ENCODE peak calls at places on chromosomes 7 and 10, in four cellular contexts. One of them, this sample, is unnamed.
A peak's percentile ranks its signal among the peaks of the same experiment; 100 is the strongest.

GRCh38 chr7:81285142-81285871 is 366.5 kb upstream of the SEMA3C start:
- DNase-seq in ascending aorta: no peak
- DNase-seq in H9: no peak
- DNase-seq in GM23338: no peak
- DNase-seq in this sample: no peak

GRCh38 chr7:88835147-88835728 is 39.7 kb upstream of the TEX47 start:
- DNase-seq in H9: no peak
- DNase-seq in ascending aorta: no peak
- DNase-seq in GM23338: peak; percentile 74
- DNase-seq in this sample: peak; percentile 21

GRCh38 chr10:22501863-22502262 is 156.6 kb downstream of the SPAG6 start:
- DNase-seq in H9: no peak
- DNase-seq in GM23338: no peak
- DNase-seq in ascending aorta: no peak
- DNase-seq in this sample: no peak

GRCh38 chr7:85573849-85574248 is 387.0 kb upstream of the SEMA3D start:
- DNase-seq in GM23338: no peak
- DNase-seq in ascending aorta: no peak
- DNase-seq in H9: no peak
- DNase-seq in this sample: no peak

GRCh38 chr7:157893535-157894044 is 556.8 kb downstream of the DNAJB6 start:
- DNase-seq in GM23338: no peak
- DNase-seq in H9: no peak
- DNase-seq in ascending aorta: no peak
- DNase-seq in this sample: no peak

GRCh38 chr7:93196331-93196730 is 29.9 kb downstream of the HEPACAM2 start:
- DNase-seq in ascending aorta: no peak
- DNase-seq in GM23338: no peak
- DNase-seq in H9: no peak
- DNase-seq in this sample: no peak

GRCh38 chr10:27564381-27564780 is 60.3 kb downstream of the RAB18 start:
- DNase-seq in GM23338: no peak
- DNase-seq in ascending aorta: no peak
- DNase-seq in H9: no peak
- DNase-seq in this sample: no peak

GRCh38 chr10:126839094-126839761 is 66.0 kb upstream of the DOCK1 start:
- DNase-seq in ascending aorta: no peak
- DNase-seq in GM23338: peak; percentile 30
- DNase-seq in H9: no peak
- DNase-seq in this sample: no peak

GRCh38 chr7:98352621-98353020 is 48.3 kb downstream of the BAIAP2L1 start:
- DNase-seq in H9: no peak
- DNase-seq in GM23338: no peak
- DNase-seq in ascending aorta: no peak
- DNase-seq in this sample: no peak

GRCh38 chr7:70678621-70679251 is 453.2 kb upstream of the GALNT17 start:
- DNase-seq in GM23338: no peak
- DNase-seq in ascending aorta: no peak
- DNase-seq in H9: no peak
- DNase-seq in this sample: no peak

GRCh38 chr10:78013564-78013963 is 15.8 kb downstream of the POLR3A start:
- DNase-seq in GM23338: no peak
- DNase-seq in ascending aorta: no peak
- DNase-seq in H9: no peak
- DNase-seq in this sample: no peak

GRCh38 chr10:13784067-13784466 is 197.3 kb downstream of the PRPF18 start:
- DNase-seq in H9: peak; percentile 41
- DNase-seq in GM23338: peak; percentile 52
- DNase-seq in ascending aorta: no peak
- DNase-seq in this sample: no peak

GRCh38 chr7:144854839-144855424 is 19.1 kb upstream of the TPK1 start:
- DNase-seq in GM23338: peak; percentile 78
- DNase-seq in H9: no peak
- DNase-seq in ascending aorta: no peak
- DNase-seq in this sample: peak; percentile 51

GRCh38 chr10:3786295-3786981 is 1.4 kb upstream of the KLF6 start:
- DNase-seq in GM23338: peak; percentile 84
- DNase-seq in ascending aorta: no peak
- DNase-seq in H9: peak; percentile 84
- DNase-seq in this sample: peak; percentile 79

GRCh38 chr10:102396251-102396650 is 746 bp downstream of the NFKB2 start:
- DNase-seq in GM23338: no peak
- DNase-seq in H9: no peak
- DNase-seq in ascending aorta: no peak
- DNase-seq in this sample: peak; percentile 66

GRCh38 chr10:26389533-26389932 is 48.6 kb upstream of the APBB1IP start:
- DNase-seq in ascending aorta: no peak
- DNase-seq in H9: no peak
- DNase-seq in GM23338: no peak
- DNase-seq in this sample: no peak

GRCh38 chr10:125161570-125162139 is 1.3 kb upstream of the CTBP2 start:
- DNase-seq in ascending aorta: no peak
- DNase-seq in GM23338: no peak
- DNase-seq in H9: no peak
- DNase-seq in this sample: no peak

GRCh38 chr7:1645071-1646015 is 24.7 kb upstream of the ELFN1 start:
- DNase-seq in GM23338: no peak
- DNase-seq in ascending aorta: no peak
- DNase-seq in H9: no peak
- DNase-seq in this sample: peak; percentile 45
- H3K27me3 ChIP-seq in GM23338: no peaks in the 10 kb centered on the region
- H3K27me3 ChIP-seq in ascending aorta: no peaks in the 10 kb centered on the region
- H3K27me3 ChIP-seq in H9: no peaks in the 10 kb centered on the region
- H3K27me3 ChIP-seq in this sample: no peaks in the 10 kb centered on the region

DNA sequence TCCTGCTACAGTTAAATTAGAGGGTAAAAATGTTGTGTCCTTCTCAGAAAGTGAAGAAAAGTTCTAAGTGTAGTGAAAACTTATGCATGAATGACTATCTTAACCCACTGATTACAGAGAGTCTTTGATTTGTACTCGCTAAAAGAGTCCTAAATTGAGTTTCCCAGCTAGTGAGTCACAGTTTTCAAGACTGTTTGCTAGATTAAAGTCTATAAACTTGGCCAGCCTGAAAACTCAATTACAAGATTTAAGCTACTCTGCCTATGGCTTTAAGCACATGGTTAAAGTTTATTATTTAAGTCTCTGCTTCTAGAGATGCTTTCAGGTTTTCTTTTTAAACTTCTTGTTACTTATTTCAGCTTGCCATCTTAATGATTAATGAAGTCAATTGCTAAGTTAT is 44.4 kb downstream of the MRPS24 start:
- DNase-seq in ascending aorta: no peak
- DNase-seq in GM23338: no peak
- DNase-seq in H9: no peak
- DNase-seq in this sample: no peak
- H3K27me3 ChIP-seq in ascending aorta: no peaks in the 10 kb centered on the region
- H3K27me3 ChIP-seq in GM23338: no peaks in the 10 kb centered on the region
- H3K27me3 ChIP-seq in H9: no peaks in the 10 kb centered on the region
- H3K27me3 ChIP-seq in this sample: no peaks in the 10 kb centered on the region

GRCh38 chr7:41921453-41921912 is 218.6 kb upstream of the INHBA start:
- DNase-seq in GM23338: no peak
- DNase-seq in H9: no peak
- DNase-seq in ascending aorta: no peak
- DNase-seq in this sample: no peak

GRCh38 chr7:41928781-41929180 is 225.9 kb upstream of the INHBA start:
- DNase-seq in H9: no peak
- DNase-seq in GM23338: no peak
- DNase-seq in ascending aorta: no peak
- DNase-seq in this sample: no peak

GRCh38 chr7:41925946-41926345 is 223.1 kb upstream of the INHBA start:
- DNase-seq in GM23338: no peak
- DNase-seq in H9: no peak
- DNase-seq in ascending aorta: no peak
- DNase-seq in this sample: no peak

GRCh38 chr7:41930538-41931262 is 227.8 kb upstream of the INHBA start:
- DNase-seq in H9: no peak
- DNase-seq in GM23338: no peak
- DNase-seq in ascending aorta: no peak
- DNase-seq in this sample: no peak

GRCh38 chr7:41924798-41925197 is 221.9 kb upstream of the INHBA start:
- DNase-seq in H9: no peak
- DNase-seq in GM23338: no peak
- DNase-seq in ascending aorta: no peak
- DNase-seq in this sample: no peak
- H3K27me3 ChIP-seq in H9: no peaks in the 10 kb centered on the region
- H3K27me3 ChIP-seq in GM23338: no peaks in the 10 kb centered on the region
- H3K27me3 ChIP-seq in ascending aorta: no peaks in the 10 kb centered on the region
- H3K27me3 ChIP-seq in this sample: no peaks in the 10 kb centered on the region

DNA sequence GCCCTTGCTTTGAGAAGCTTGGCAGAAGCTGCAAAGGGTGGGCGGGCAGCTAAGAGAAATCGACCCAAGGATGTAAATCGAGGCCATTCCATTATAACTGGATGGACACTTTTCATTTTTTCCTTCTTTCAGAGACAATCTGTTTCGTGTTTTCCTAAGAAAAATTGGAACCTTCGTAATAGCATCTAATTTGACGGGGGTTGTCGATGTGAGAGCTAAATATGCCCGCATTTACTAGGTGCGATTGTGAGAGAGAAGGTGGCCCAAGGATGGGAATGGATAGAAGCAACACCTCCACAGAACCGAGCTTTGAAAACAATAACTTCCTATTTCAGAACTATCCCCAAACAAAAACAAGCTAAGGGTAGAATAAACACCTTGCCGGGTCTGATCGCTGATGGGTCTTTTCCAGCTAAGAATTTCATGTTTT is 848 bp upstream of the HOXA4 start:
- DNase-seq in ascending aorta: peak; percentile 22
- DNase-seq in H9: no peak
- DNase-seq in GM23338: no peak
- DNase-seq in this sample: peak; percentile 24
- H3K27me3 ChIP-seq in ascending aorta: no peaks in the 10 kb centered on the region
- H3K27me3 ChIP-seq in H9: peaks cover 95% of the 10 kb centered on the region
- H3K27me3 ChIP-seq in GM23338: peaks cover 100% of the 10 kb centered on the region
- H3K27me3 ChIP-seq in this sample: peaks cover 98% of the 10 kb centered on the region

GRCh38 chr10:123150986-123151738 is 3.0 kb upstream of the BUB3 start:
- DNase-seq in ascending aorta: no peak
- DNase-seq in GM23338: peak; percentile 89
- DNase-seq in H9: peak; percentile 87
- DNase-seq in this sample: peak; percentile 81
- H3K27me3 ChIP-seq in ascending aorta: peaks cover 29% of the 10 kb centered on the region
- H3K27me3 ChIP-seq in GM23338: peaks cover 69% of the 10 kb centered on the region
- H3K27me3 ChIP-seq in H9: peaks cover 35% of the 10 kb centered on the region
- H3K27me3 ChIP-seq in this sample: peaks cover 68% of the 10 kb centered on the region

GRCh38 chr10:118633801-118634200 is 38.4 kb upstream of the PRLHR start:
- DNase-seq in GM23338: no peak
- DNase-seq in ascending aorta: no peak
- DNase-seq in H9: no peak
- DNase-seq in this sample: no peak
- H3K27me3 ChIP-seq in GM23338: peaks cover 6% of the 10 kb centered on the region
- H3K27me3 ChIP-seq in ascending aorta: no peaks in the 10 kb centered on the region
- H3K27me3 ChIP-seq in H9: no peaks in the 10 kb centered on the region
- H3K27me3 ChIP-seq in this sample: peaks cover 10% of the 10 kb centered on the region

DNA sequence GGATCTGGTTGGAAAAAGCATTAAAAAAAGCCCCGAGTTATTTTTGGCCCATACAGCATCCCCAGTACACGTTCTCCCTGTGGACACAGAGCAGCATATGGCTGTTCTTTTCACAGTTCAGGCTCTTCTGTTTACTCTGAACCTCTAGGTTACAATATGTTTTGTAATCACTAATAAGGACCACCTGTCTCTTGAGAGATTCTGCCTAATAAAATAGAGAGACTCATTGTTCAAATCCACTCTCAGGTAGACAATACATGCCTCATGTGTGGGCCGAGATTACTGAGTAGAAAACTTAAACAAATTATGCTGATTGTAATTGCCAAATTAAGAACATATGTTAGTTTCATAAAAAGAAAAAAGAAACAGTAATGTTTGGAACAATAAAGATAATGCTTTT is 647.7 kb downstream of the GRM8 start:
- DNase-seq in H9: no peak
- DNase-seq in GM23338: no peak
- DNase-seq in ascending aorta: no peak
- DNase-seq in this sample: no peak
- H3K27me3 ChIP-seq in H9: no peaks in the 10 kb centered on the region
- H3K27me3 ChIP-seq in GM23338: no peaks in the 10 kb centered on the region
- H3K27me3 ChIP-seq in ascending aorta: no peaks in the 10 kb centered on the region
- H3K27me3 ChIP-seq in this sample: no peaks in the 10 kb centered on the region